ENCODE peak calls at places on chromosomes 12 and 14, in four cellular contexts. One of them, this sample, is unnamed.

GRCh38 chr12:52896190-52897100 is 8.4 kb downstream of the KRT8 start:
- DNase-seq in activated T-cell treated with anti-CD3 and anti-CD28 coated beads, Interleukin-2, amount 50 U/mL, for 72 hours: no peak
- DNase-seq in ELF-1: peak; percentile 53
- DNase-seq in DMS153: no peak
- DNase-seq in this sample: no peak

GRCh38 chr12:120388711-120389431 is 19.9 kb upstream of the MSI1 start:
- DNase-seq in activated T-cell treated with anti-CD3 and anti-CD28 coated beads, Interleukin-2, amount 50 U/mL, for 72 hours: no peak
- DNase-seq in ELF-1: peak; percentile 74
- DNase-seq in DMS153: peak; percentile 95
- DNase-seq in this sample: peak; percentile 75

GRCh38 chr14:52189330-52189729 is 78.2 kb upstream of the PTGDR start:
- DNase-seq in activated T-cell treated with anti-CD3 and anti-CD28 coated beads, Interleukin-2, amount 50 U/mL, for 72 hours: no peak
- DNase-seq in ELF-1: no peak
- DNase-seq in DMS153: no peak
- DNase-seq in this sample: no peak

GRCh38 chr12:121064116-121064515 is 25.1 kb upstream of the OASL start:
- DNase-seq in activated T-cell treated with anti-CD3 and anti-CD28 coated beads, Interleukin-2, amount 50 U/mL, for 72 hours: no peak
- DNase-seq in ELF-1: no peak
- DNase-seq in DMS153: no peak
- DNase-seq in this sample: no peak

GRCh38 chr14:79855789-79856188 is 355.5 kb downstream of the DIO2 start:
- DNase-seq in activated T-cell treated with anti-CD3 and anti-CD28 coated beads, Interleukin-2, amount 50 U/mL, for 72 hours: no peak
- DNase-seq in ELF-1: no peak
- DNase-seq in DMS153: no peak
- DNase-seq in this sample: no peak

GRCh38 chr12:96107236-96107635 is 71.8 kb upstream of the LTA4H start:
- DNase-seq in activated T-cell treated with anti-CD3 and anti-CD28 coated beads, Interleukin-2, amount 50 U/mL, for 72 hours: no peak
- DNase-seq in ELF-1: no peak
- DNase-seq in DMS153: no peak
- DNase-seq in this sample: no peak

GRCh38 chr12:24087294-24087693 is 137.8 kb upstream of the SOX5 start:
- DNase-seq in activated T-cell treated with anti-CD3 and anti-CD28 coated beads, Interleukin-2, amount 50 U/mL, for 72 hours: no peak
- DNase-seq in ELF-1: no peak
- DNase-seq in DMS153: no peak
- DNase-seq in this sample: no peak

GRCh38 chr12:122984612-122985358 is 4.3 kb downstream of the ARL6IP4 start:
- DNase-seq in activated T-cell treated with anti-CD3 and anti-CD28 coated beads, Interleukin-2, amount 50 U/mL, for 72 hours: no peak
- DNase-seq in ELF-1: no peak
- DNase-seq in DMS153: no peak
- DNase-seq in this sample: no peak

GRCh38 chr14:53190938-53191337 is 37.8 kb upstream of the DDHD1 start:
- DNase-seq in activated T-cell treated with anti-CD3 and anti-CD28 coated beads, Interleukin-2, amount 50 U/mL, for 72 hours: peak; percentile 73
- DNase-seq in ELF-1: no peak
- DNase-seq in DMS153: no peak
- DNase-seq in this sample: no peak

GRCh38 chr14:104263671-104264358 is 125.4 kb downstream of the KIF26A start:
- DNase-seq in activated T-cell treated with anti-CD3 and anti-CD28 coated beads, Interleukin-2, amount 50 U/mL, for 72 hours: no peak
- DNase-seq in ELF-1: no peak
- DNase-seq in DMS153: no peak
- DNase-seq in this sample: no peak

GRCh38 chr12:61504396-61505115 is 755.6 kb upstream of the USP15 start:
- DNase-seq in activated T-cell treated with anti-CD3 and anti-CD28 coated beads, Interleukin-2, amount 50 U/mL, for 72 hours: no peak
- DNase-seq in ELF-1: no peak
- DNase-seq in DMS153: no peak
- DNase-seq in this sample: peak; percentile 48

GRCh38 chr12:61348871-61349270 is 911.3 kb upstream of the USP15 start:
- DNase-seq in activated T-cell treated with anti-CD3 and anti-CD28 coated beads, Interleukin-2, amount 50 U/mL, for 72 hours: no peak
- DNase-seq in ELF-1: no peak
- DNase-seq in DMS153: no peak
- DNase-seq in this sample: no peak

GRCh38 chr12:90826031-90826430 is 128.9 kb downstream of the CCER1 start:
- DNase-seq in activated T-cell treated with anti-CD3 and anti-CD28 coated beads, Interleukin-2, amount 50 U/mL, for 72 hours: no peak
- DNase-seq in ELF-1: no peak
- DNase-seq in DMS153: no peak
- DNase-seq in this sample: no peak

GRCh38 chr14:58805605-58806358 is 168.0 kb downstream of the DACT1 start:
- DNase-seq in activated T-cell treated with anti-CD3 and anti-CD28 coated beads, Interleukin-2, amount 50 U/mL, for 72 hours: no peak
- DNase-seq in ELF-1: no peak
- DNase-seq in DMS153: peak; percentile 94
- DNase-seq in this sample: no peak

GRCh38 chr14:25349269-25349668 is 299.3 kb upstream of the STXBP6 start:
- DNase-seq in activated T-cell treated with anti-CD3 and anti-CD28 coated beads, Interleukin-2, amount 50 U/mL, for 72 hours: no peak
- DNase-seq in ELF-1: no peak
- DNase-seq in DMS153: no peak
- DNase-seq in this sample: no peak

GRCh38 chr12:71639341-71639760 is 24.3 kb downstream of the ZFC3H1 start:
- DNase-seq in activated T-cell treated with anti-CD3 and anti-CD28 coated beads, Interleukin-2, amount 50 U/mL, for 72 hours: no peak
- DNase-seq in ELF-1: peak; percentile 57
- DNase-seq in DMS153: no peak
- DNase-seq in this sample: peak; percentile 63

GRCh38 chr12:45309826-45310626 is 94.1 kb downstream of the ANO6 start:
- DNase-seq in activated T-cell treated with anti-CD3 and anti-CD28 coated beads, Interleukin-2, amount 50 U/mL, for 72 hours: no peak
- DNase-seq in ELF-1: no peak
- DNase-seq in DMS153: no peak
- DNase-seq in this sample: no peak

GRCh38 chr14:104314251-104314941 is 176.0 kb downstream of the KIF26A start:
- DNase-seq in activated T-cell treated with anti-CD3 and anti-CD28 coated beads, Interleukin-2, amount 50 U/mL, for 72 hours: no peak
- DNase-seq in ELF-1: no peak
- DNase-seq in DMS153: no peak
- DNase-seq in this sample: no peak

GRCh38 chr14:85205875-85206274 is 324.1 kb upstream of the FLRT2 start:
- DNase-seq in activated T-cell treated with anti-CD3 and anti-CD28 coated beads, Interleukin-2, amount 50 U/mL, for 72 hours: no peak
- DNase-seq in ELF-1: no peak
- DNase-seq in DMS153: no peak
- DNase-seq in this sample: no peak

GRCh38 chr14:53180272-53181221 is 27.4 kb upstream of the DDHD1 start:
- DNase-seq in activated T-cell treated with anti-CD3 and anti-CD28 coated beads, Interleukin-2, amount 50 U/mL, for 72 hours: peak; percentile 57
- DNase-seq in ELF-1: peak; percentile 76
- DNase-seq in DMS153: no peak
- DNase-seq in this sample: peak; percentile 93

GRCh38 chr12:116697305-116698130 is 40.4 kb downstream of the SPRING1 start:
- DNase-seq in activated T-cell treated with anti-CD3 and anti-CD28 coated beads, Interleukin-2, amount 50 U/mL, for 72 hours: no peak
- DNase-seq in ELF-1: peak; percentile 61
- DNase-seq in DMS153: peak; percentile 79
- DNase-seq in this sample: peak; percentile 90

GRCh38 chr14:103550451-103551337 is 11.8 kb downstream of the BAG5 start:
- DNase-seq in activated T-cell treated with anti-CD3 and anti-CD28 coated beads, Interleukin-2, amount 50 U/mL, for 72 hours: no peak
- DNase-seq in ELF-1: no peak
- DNase-seq in DMS153: no peak
- DNase-seq in this sample: no peak

GRCh38 chr14:50425816-50426215 is 29.1 kb upstream of the CDKL1 start:
- DNase-seq in activated T-cell treated with anti-CD3 and anti-CD28 coated beads, Interleukin-2, amount 50 U/mL, for 72 hours: no peak
- DNase-seq in ELF-1: no peak
- DNase-seq in DMS153: no peak
- DNase-seq in this sample: no peak

GRCh38 chr12:42589465-42590323 is at the start of gene PRICKLE1:
- DNase-seq in activated T-cell treated with anti-CD3 and anti-CD28 coated beads, Interleukin-2, amount 50 U/mL, for 72 hours: peak; percentile 42
- DNase-seq in ELF-1: peak; percentile 63
- DNase-seq in DMS153: no peak
- DNase-seq in this sample: peak; percentile 68

GRCh38 chr12:82694970-82695369 is 8.3 kb downstream of the TMTC2 start:
- DNase-seq in activated T-cell treated with anti-CD3 and anti-CD28 coated beads, Interleukin-2, amount 50 U/mL, for 72 hours: no peak
- DNase-seq in ELF-1: no peak
- DNase-seq in DMS153: no peak
- DNase-seq in this sample: no peak

GRCh38 chr14:72599579-72600470 is 294.1 kb downstream of the DPF3 start:
- DNase-seq in activated T-cell treated with anti-CD3 and anti-CD28 coated beads, Interleukin-2, amount 50 U/mL, for 72 hours: no peak
- DNase-seq in ELF-1: peak; percentile 73
- DNase-seq in DMS153: no peak
- DNase-seq in this sample: peak; percentile 68

GRCh38 chr12:56162468-56163290 is 4.5 kb downstream of the MYL6 start:
- DNase-seq in activated T-cell treated with anti-CD3 and anti-CD28 coated beads, Interleukin-2, amount 50 U/mL, for 72 hours: no peak
- DNase-seq in ELF-1: peak; percentile 39
- DNase-seq in DMS153: no peak
- DNase-seq in this sample: peak; percentile 58

GRCh38 chr12:93387780-93388179 is 10.1 kb downstream of the NUDT4 start:
- DNase-seq in activated T-cell treated with anti-CD3 and anti-CD28 coated beads, Interleukin-2, amount 50 U/mL, for 72 hours: peak; percentile 81
- DNase-seq in ELF-1: no peak
- DNase-seq in DMS153: no peak
- DNase-seq in this sample: no peak

GRCh38 chr12:9626291-9626690 is 18.6 kb upstream of the KLRB1 start:
- DNase-seq in activated T-cell treated with anti-CD3 and anti-CD28 coated beads, Interleukin-2, amount 50 U/mL, for 72 hours: no peak
- DNase-seq in ELF-1: no peak
- DNase-seq in DMS153: no peak
- DNase-seq in this sample: no peak

GRCh38 chr14:28102814-28103213 is 663.8 kb upstream of the FOXG1 start:
- DNase-seq in activated T-cell treated with anti-CD3 and anti-CD28 coated beads, Interleukin-2, amount 50 U/mL, for 72 hours: no peak
- DNase-seq in ELF-1: no peak
- DNase-seq in DMS153: peak; percentile 2
- DNase-seq in this sample: no peak

GRCh38 chr12:6294533-6295186 is 15.8 kb upstream of the PLEKHG6 start:
- DNase-seq in activated T-cell treated with anti-CD3 and anti-CD28 coated beads, Interleukin-2, amount 50 U/mL, for 72 hours: no peak
- DNase-seq in ELF-1: no peak
- DNase-seq in DMS153: no peak
- DNase-seq in this sample: no peak

GRCh38 chr14:75003250-75004027 is 718 bp downstream of the EIF2B2 start:
- DNase-seq in activated T-cell treated with anti-CD3 and anti-CD28 coated beads, Interleukin-2, amount 50 U/mL, for 72 hours: peak; percentile 7
- DNase-seq in ELF-1: no peak
- DNase-seq in DMS153: no peak
- DNase-seq in this sample: peak; percentile 20